ENCODE peak calls at places on chromosome 11, in six cellular contexts. G is mesendoderm, E is SW480, J is AG04450, U is anterior cingulate cortex, L is T-helper 1 cell. H is an unnamed sample.

GRCh38 chr11:13127161-13127560 is 118.0 kb downstream of the RASSF10 start:
- DNase-seq in G (no peak), E (no peak), J (no peak), U (no peak), L (no peak), H (no peak)

GRCh38 chr11:130070829-130071205 is 1.1 kb downstream of the APLP2 start:
- DNase-seq in G (peak; percentile 55), E (peak; percentile 47), J (no peak), U (no peak), L (no peak), H (no peak)

GRCh38 chr11:73189315-73189714 is 28.8 kb upstream of the P2RY2 start:
- DNase-seq in G (no peak), E (no peak), J (no peak), U (no peak), L (no peak), H (no peak)

GRCh38 chr11:110891411-110891810 is 179.2 kb upstream of the ARHGAP20 start:
- DNase-seq in G (no peak), E (no peak), J (peak; percentile 52), U (no peak), L (no peak), H (no peak)

GRCh38 chr11:12052676-12053605 is 44.5 kb upstream of the DKK3 start:
- DNase-seq in G (peak; percentile 77), E (peak; percentile 41), J (no peak), U (no peak), L (no peak), H (no peak)

GRCh38 chr11:66289548-66290331 is 797 bp upstream of the YIF1A start:
- DNase-seq in G (peak; percentile 94), E (no peak), J (peak; percentile 72), U (no peak), L (peak; percentile 70), H (peak; percentile 76)

GRCh38 chr11:101436511-101437142 is 147.2 kb downstream of the TRPC6 start:
- DNase-seq in G (peak; percentile 80), E (peak; percentile 44), J (no peak), U (no peak), L (no peak), H (no peak)

GRCh38 chr11:77821349-77821851 is 456 bp downstream of the AAMDC start:
- DNase-seq in G (no peak), E (peak; percentile 30), J (no peak), U (no peak), L (no peak), H (no peak)

GRCh38 chr11:32312865-32313403 is 122.4 kb downstream of the WT1 start:
- DNase-seq in G (peak; percentile 85), E (peak; percentile 58), J (no peak), U (no peak), L (no peak), H (no peak)

GRCh38 chr11:113894421-113894996 is 10.1 kb upstream of the HTR3B start:
- DNase-seq in G (no peak), E (no peak), J (no peak), U (no peak), L (no peak), H (no peak)

GRCh38 chr11:119483881-119484371 is 61.0 kb upstream of the THY1 start:
- DNase-seq in G (no peak), E (no peak), J (no peak), U (no peak), L (no peak), H (no peak)

GRCh38 chr11:65102142-65103095 is 6.4 kb downstream of the VPS51 start:
- DNase-seq in G (no peak), E (no peak), J (no peak), U (peak; percentile 26), L (no peak), H (no peak)

GRCh38 chr11:70511345-70511744 is 113.0 kb downstream of the CTTN start:
- DNase-seq in G (peak; percentile 57), E (no peak), J (no peak), U (no peak), L (no peak), H (no peak)

GRCh38 chr11:134599180-134599810 is 187.3 kb upstream of the B3GAT1 start:
- DNase-seq in G (peak; percentile 27), E (peak; percentile 4), J (no peak), U (no peak), L (no peak), H (no peak)

GRCh38 chr11:66857234-66857926 is 516 bp downstream of the LRFN4 start:
- DNase-seq in G (peak; percentile 36), E (peak; percentile 69), J (no peak), U (peak; percentile 22), L (no peak), H (no peak)

GRCh38 chr11:12377106-12377823 is at the start of gene PARVA:
- DNase-seq in G (peak; percentile 95), E (peak; percentile 81), J (peak; percentile 47), U (peak; percentile 45), L (no peak), H (no peak)

GRCh38 chr11:76073716-76074115 is 132.6 kb downstream of the WNT11 start:
- DNase-seq in G (no peak), E (no peak), J (no peak), U (no peak), L (no peak), H (no peak)

GRCh38 chr11:67558084-67558772 is 25.4 kb upstream of the GSTP1 start:
- DNase-seq in G (no peak), E (no peak), J (no peak), U (no peak), L (no peak), H (no peak)

GRCh38 chr11:73766763-73767162 is 5.9 kb upstream of the RAB6A start:
- DNase-seq in G (no peak), E (no peak), J (no peak), U (no peak), L (no peak), H (no peak)

GRCh38 chr11:62980133-62980760 is 4.5 kb downstream of the SLC22A6 start:
- DNase-seq in G (peak; percentile 37), E (no peak), J (no peak), U (no peak), L (no peak), H (no peak)

GRCh38 chr11:75189911-75190310 is 39.0 kb downstream of the SLCO2B1 start:
- DNase-seq in G (no peak), E (no peak), J (no peak), U (no peak), L (no peak), H (no peak)

GRCh38 chr11:5343474-5344335 is at the start of gene OR51B5:
- DNase-seq in G (peak; percentile 12), E (no peak), J (peak; percentile 59), U (no peak), L (no peak), H (no peak)

H was measured in effector CD8-positive, alpha-beta T cell.